ENCODE peak calls at places on chromosome X, in four cellular contexts. R, A, F and H are unnamed samples.

GRCh38 chrX:38279188-38279587 is 48.1 kb downstream of the RPGR start:
- DNase-seq in F (no peak), A (no peak), R (no peak), H (no peak)

GRCh38 chrX:124406294-124407013 is 60.1 kb downstream of the SH2D1A start:
- DNase-seq in A (peak), F (peak), R (peak), H (peak)

GRCh38 chrX:51158261-51158660 is 174.4 kb upstream of the NUDT10 start:
- DNase-seq in R (no peak), F (no peak), A (no peak), H (no peak)

GRCh38 chrX:100098660-100099375 is 311.3 kb downstream of the PCDH19 start:
- DNase-seq in R (no peak), A (no peak), F (peak), H (no peak)

GRCh38 chrX:368811-369562 is 17.7 kb downstream of the PPP2R3B start:
- DNase-seq in R (no peak), A (no peak), F (no peak), H (no peak)

GRCh38 chrX:14362731-14363130 is 166.6 kb upstream of the GLRA2 start:
- DNase-seq in A (no peak), F (peak), R (no peak), H (no peak)

GRCh38 chrX:14497184-14497666 is 32.1 kb upstream of the GLRA2 start:
- DNase-seq in A (no peak), F (no peak), R (no peak), H (no peak)

GRCh38 chrX:118325453-118325852 is 20.5 kb upstream of the WDR44 start:
- DNase-seq in A (no peak), F (peak), R (no peak), H (no peak)

GRCh38 chrX:150647331-150647730 is 45.9 kb upstream of the MTMR1 start:
- DNase-seq in A (no peak), R (no peak), F (no peak), H (no peak)

GRCh38 chrX:74535211-74535621 is 79.2 kb downstream of the RLIM start:
- DNase-seq in F (peak), R (no peak), A (no peak), H (peak)

GRCh38 chrX:68936608-68937007 is 107.8 kb downstream of the EFNB1 start:
- DNase-seq in A (no peak), F (peak), R (no peak), H (no peak)

GRCh38 chrX:129769467-129770154 is 10.1 kb upstream of the SASH3 start:
- DNase-seq in R (no peak), F (no peak), A (peak), H (no peak)

GRCh38 chrX:107025538-107025937 is 25.5 kb upstream of the MORC4 start:
- DNase-seq in R (no peak), F (peak), A (no peak), H (peak)

GRCh38 chrX:30957753-30958152 is 68.7 kb upstream of the TAB3 start:
- DNase-seq in A (no peak), R (no peak), F (peak), H (no peak)

GRCh38 chrX:1507511-1508463 is 29.2 kb downstream of the P2RY8 start:
- DNase-seq in F (no peak), A (no peak), R (no peak), H (no peak)

GRCh38 chrX:69389221-69389620 is 114.9 kb upstream of the NALF2 start:
- DNase-seq in R (no peak), F (no peak), A (no peak), H (no peak)

GRCh38 chrX:6257025-6257424 is 28.4 kb upstream of the NLGN4X start:
- DNase-seq in F (no peak), R (no peak), A (no peak), H (no peak)

GRCh38 chrX:132615396-132616131 is 126.7 kb upstream of the MBNL3 start:
- DNase-seq in R (peak), F (peak), A (peak), H (peak)

GRCh38 chrX:47644557-47645091 is 5.7 kb downstream of the ELK1 start:
- DNase-seq in R (no peak), F (peak), A (no peak), H (peak)

GRCh38 chrX:102126863-102127262 is 1.4 kb downstream of the TCEAL2 start:
- DNase-seq in F (no peak), R (no peak), A (no peak), H (no peak)

GRCh38 chrX:44352739-44353138 is 9.3 kb upstream of the EFHC2 start:
- DNase-seq in R (no peak), A (no peak), F (no peak), H (no peak)

GRCh38 chrX:34629572-34629971 is 27.5 kb downstream of the TMEM47 start:
- DNase-seq in A (no peak), F (peak), R (no peak), H (no peak)

GRCh38 chrX:146456058-146456457 is 353.5 kb upstream of the CXorf51B start:
- DNase-seq in F (no peak), A (no peak), R (no peak), H (no peak)

GRCh38 chrX:10598540-10598939 is 21.8 kb downstream of the MID1 start:
- DNase-seq in R (no peak), A (no peak), F (peak), H (no peak)

GRCh38 chrX:120559799-120560198 is 963 bp downstream of the CUL4B start:
- DNase-seq in R (no peak), F (no peak), A (no peak), H (no peak)

GRCh38 chrX:48936429-48937064 is 17.7 kb upstream of the PIM2 start:
- DNase-seq in A (no peak), R (no peak), F (no peak), H (no peak)

GRCh38 chrX:112356031-112356430 is 273.5 kb upstream of the TRPC5 start:
- DNase-seq in F (no peak), A (no peak), R (no peak), H (no peak)

GRCh38 chrX:76427560-76428242 is at the start of gene MAGEE1:
- DNase-seq in A (peak), R (peak), F (peak), H (peak)

GRCh38 chrX:50100188-50100587 is 100.6 kb downstream of the AKAP4 start:
- DNase-seq in A (no peak), R (no peak), F (peak), H (peak)

GRCh38 chrX:130118396-130118795 is 8.1 kb upstream of the ELF4 start:
- DNase-seq in A (no peak), R (no peak), F (peak), H (no peak)

GRCh38 chrX:10900585-10901289 is 210.4 kb upstream of the HCCS start:
- DNase-seq in R (no peak), F (peak), A (no peak), H (peak)

GRCh38 chrX:153970398-153971123 is 1.1 kb downstream of the HCFC1 start:
- DNase-seq in R (peak), A (no peak), F (peak), H (peak)

GRCh38 chrX:9788908-9789307 is 2.7 kb downstream of the SHROOM2 start:
- DNase-seq in A (no peak), R (no peak), F (no peak), H (no peak)

GRCh38 chrX:133852837-133853236 is 132.6 kb downstream of the GPC3 start:
- DNase-seq in A (no peak), F (no peak), R (no peak), H (no peak)

GRCh38 chrX:17022205-17022604 is 75.7 kb downstream of the REPS2 start:
- DNase-seq in A (no peak), F (peak), R (no peak), H (no peak)

GRCh38 chrX:1380672-1381233 is 11.2 kb downstream of the SLC25A6 start:
- DNase-seq in A (no peak), F (no peak), R (peak), H (peak)

GRCh38 chrX:22300130-22300529 is 27.4 kb downstream of the CBLL2 start:
- DNase-seq in A (no peak), R (no peak), F (peak), H (peak)